ENCODE peak calls at places on chromosome X, in ten cellular contexts. L is endodermal cell, T is fibroblast of the aortic adventitia, X is gastrocnemius medialis, W is endothelial cell, A is AG10803, E is kidney epithelial cell, K is nephron progenitor cell, J is testis, O is IMR-90. I is an unnamed sample.

GRCh38 chrX:45502396-45502795 is 301.7 kb upstream of the DIPK2B start:
- DNase-seq in W (no peak), T (no peak), X (no peak), E (no peak), L (no peak), J (no peak), O (no peak), A (no peak), K (no peak), I (no peak)

GRCh38 chrX:21509912-21510311 is 135.7 kb downstream of the CNKSR2 start:
- DNase-seq in L (no peak), E (no peak), A (peak), O (peak), X (no peak), W (no peak), T (peak), J (no peak), K (no peak), I (peak)

GRCh38 chrX:153781428-153782047 is 697 bp downstream of the SRPK3 start:
- DNase-seq in A (no peak), O (no peak), L (no peak), W (no peak), T (no peak), J (no peak), E (no peak), X (peak), K (no peak), I (no peak)

GRCh38 chrX:23901065-23901464 is 6.7 kb downstream of the APOO start:
- DNase-seq in W (no peak), L (no peak), A (peak), K (no peak), J (no peak), E (peak), O (peak), T (peak), X (no peak), I (peak)

GRCh38 chrX:117996918-117997480 is 119.6 kb downstream of the KLHL13 start:
- DNase-seq in O (peak), T (no peak), E (no peak), W (no peak), J (no peak), K (no peak), A (no peak), L (no peak), X (no peak), I (no peak)

GRCh38 chrX:133849676-133850075 is 135.7 kb downstream of the GPC3 start:
- DNase-seq in A (no peak), T (no peak), W (no peak), X (no peak), L (no peak), O (no peak), E (no peak), K (no peak), J (no peak), I (no peak)

GRCh38 chrX:34656842-34657780 is at the start of gene TMEM47:
- DNase-seq in E (peak), X (peak), L (peak), T (peak), O (peak), K (peak), W (peak), A (peak), J (peak), I (peak)

GRCh38 chrX:118521435-118521834 is 25.8 kb downstream of the DOCK11 start:
- DNase-seq in X (no peak), O (peak), T (peak), W (no peak), K (no peak), J (no peak), L (no peak), E (no peak), A (peak), I (peak)

GRCh38 chrX:22389544-22390243 is 117.0 kb downstream of the CBLL2 start:
- DNase-seq in E (peak), T (peak), W (no peak), O (peak), X (no peak), L (no peak), J (no peak), K (no peak), A (peak), I (peak)

GRCh38 chrX:129510331-129510730 is 13.0 kb downstream of the SMARCA1 start:
- DNase-seq in L (no peak), O (no peak), W (no peak), E (no peak), K (peak), J (peak), X (no peak), A (no peak), T (no peak), I (no peak)

GRCh38 chrX:118627084-118627758 is 100.2 kb upstream of the IL13RA1 start:
- DNase-seq in X (no peak), W (no peak), O (no peak), E (no peak), J (no peak), K (no peak), A (no peak), T (no peak), L (no peak), I (no peak)

GRCh38 chrX:73289039-73289438 is 74.4 kb upstream of the NAP1L2 start:
- DNase-seq in E (no peak), O (no peak), L (peak), K (no peak), J (no peak), T (no peak), X (no peak), W (no peak), A (no peak), I (no peak)

GRCh38 chrX:150482537-150483217 is 85.7 kb upstream of the MTM1 start:
- DNase-seq in T (peak), A (peak), O (peak), X (no peak), W (no peak), L (no peak), K (no peak), E (peak), J (no peak), I (peak)

GRCh38 chrX:112473654-112474053 is 206.1 kb downstream of the LHFPL1 start:
- DNase-seq in T (no peak), J (no peak), E (no peak), A (no peak), O (no peak), X (no peak), W (no peak), L (peak), K (no peak), I (no peak)

GRCh38 chrX:67582436-67582835 is 38.6 kb downstream of the AR start:
- DNase-seq in T (peak), O (no peak), W (no peak), X (no peak), L (no peak), K (no peak), A (no peak), J (no peak), E (no peak), I (no peak)

GRCh38 chrX:37652053-37652452 is 33.5 kb upstream of the XK start:
- DNase-seq in T (no peak), X (no peak), A (no peak), O (no peak), J (no peak), K (no peak), E (no peak), L (peak), W (no peak), I (no peak)

GRCh38 chrX:79975605-79976004 is 38.9 kb upstream of the TBX22 start:
- DNase-seq in X (no peak), K (no peak), E (no peak), T (no peak), L (no peak), J (no peak), O (no peak), A (no peak), W (no peak), I (no peak)

GRCh38 chrX:121581885-121582284 is 534.5 kb downstream of the GLUD2 start:
- DNase-seq in L (no peak), J (no peak), A (no peak), K (no peak), T (no peak), O (no peak), E (no peak), X (no peak), W (no peak), I (no peak)

GRCh38 chrX:47854474-47854873 is 17.8 kb downstream of the ZNF81 start:
- DNase-seq in A (peak), J (peak), X (no peak), O (peak), T (peak), L (peak), E (no peak), K (peak), W (peak), I (no peak)

GRCh38 chrX:72715546-72715945 is 1.4 kb upstream of the PHKA1 start:
- DNase-seq in W (no peak), A (no peak), T (no peak), O (no peak), X (no peak), K (no peak), L (no peak), E (no peak), J (no peak), I (no peak)

GRCh38 chrX:70504772-70505450 is 60.3 kb downstream of the DLG3 start:
- DNase-seq in L (no peak), W (no peak), A (no peak), J (no peak), K (no peak), X (no peak), O (no peak), E (no peak), T (no peak), I (no peak)

GRCh38 chrX:46325312-46325877 is 219.8 kb downstream of the ZNF674 start:
- DNase-seq in L (peak), A (peak), E (peak), W (no peak), O (peak), X (no peak), J (no peak), K (peak), T (peak), I (peak)

GRCh38 chrX:11380187-11380586 is 87.0 kb downstream of the AMELX start:
- DNase-seq in L (no peak), E (no peak), J (no peak), K (no peak), W (no peak), X (no peak), T (peak), A (peak), O (no peak), I (no peak)

GRCh38 chrX:47226531-47227333 is 6.1 kb upstream of the USP11 start:
- DNase-seq in L (no peak), K (no peak), E (no peak), O (no peak), W (no peak), X (no peak), T (no peak), J (no peak), A (no peak), I (no peak)

DNA sequence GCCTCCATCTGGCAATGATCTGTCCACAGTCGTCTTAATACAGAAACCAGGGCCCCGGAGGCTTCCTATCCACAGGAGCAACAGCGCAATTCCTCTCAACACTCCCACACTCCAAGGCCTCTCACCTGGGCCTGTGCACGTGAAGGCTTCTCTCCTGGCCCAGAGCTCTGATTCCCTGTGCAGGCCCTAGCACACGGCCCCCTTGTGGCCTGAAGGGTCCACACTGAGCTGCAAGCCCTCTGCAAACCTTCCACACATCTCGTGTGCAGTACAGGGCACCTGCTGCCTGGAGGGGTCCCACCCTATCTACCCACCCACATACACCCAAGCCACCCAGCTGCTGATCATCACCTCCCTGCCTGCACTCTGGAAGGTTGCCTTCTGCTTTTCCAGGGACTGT is 150.1 kb upstream of the NUDT10 start:
- DNase-seq in T (no peak), O (no peak), E (no peak), J (no peak), W (peak), A (no peak), K (no peak), L (peak), X (no peak), I (no peak)
- TF ChIP-seq CTCF in T (no peak), O (no peak), E (no peak), J (no peak), W (no peak), A (no peak), K (peak), L (peak), X (no peak), I (no peak)

DNA sequence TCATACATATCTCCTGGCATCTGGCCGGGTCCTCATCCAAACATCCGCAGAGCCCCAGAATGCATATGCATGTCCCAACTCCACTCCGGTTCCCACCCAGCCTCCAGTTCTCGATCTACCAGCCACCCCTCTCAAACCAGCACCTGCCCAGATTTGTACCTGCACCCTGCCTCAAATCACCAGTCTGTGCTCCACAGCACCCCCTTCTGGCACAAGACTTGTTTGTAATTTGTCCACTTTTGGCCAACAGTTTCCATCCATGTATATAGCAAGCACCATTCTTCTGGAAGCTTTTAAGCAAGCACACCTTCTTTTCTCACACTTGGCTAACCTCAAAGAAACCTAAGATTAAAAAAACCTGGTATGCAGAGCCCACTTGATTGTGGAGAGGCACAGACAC is 644.1 kb downstream of the MID1IP1 start:
- DNase-seq in J (peak), W (peak), X (no peak), A (no peak), K (peak), O (no peak), L (peak), E (no peak), T (no peak), I (no peak)
- TF ChIP-seq CTCF in J (no peak), W (no peak), X (no peak), A (no peak), K (peak), O (no peak), L (peak), E (no peak), T (peak), I (peak)

DNA sequence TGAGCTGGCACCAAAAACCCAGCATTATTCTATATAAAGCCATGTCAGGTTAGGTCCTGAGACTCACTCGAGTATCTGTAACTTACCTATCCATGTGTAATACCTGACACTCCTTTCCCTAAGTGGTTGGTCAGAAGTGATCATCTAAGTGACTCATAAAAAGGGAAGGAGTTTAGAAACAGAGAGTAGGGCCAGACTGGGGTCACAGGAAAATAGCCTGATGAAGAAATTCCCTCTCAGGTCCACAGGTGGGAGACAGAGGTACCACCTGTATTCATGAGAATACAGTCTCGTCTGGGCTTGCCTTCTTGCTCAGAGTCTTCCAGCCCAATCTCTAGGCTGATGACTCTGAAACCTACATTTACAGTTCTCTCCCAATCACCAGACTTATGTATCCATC is 161.8 kb upstream of the MAP3K15 start:
- DNase-seq in A (no peak), J (no peak), T (no peak), K (no peak), X (no peak), E (no peak), L (no peak), W (no peak), O (no peak), I (no peak)
- TF ChIP-seq CTCF in A (no peak), J (no peak), T (no peak), K (no peak), X (no peak), E (no peak), L (no peak), W (no peak), O (no peak), I (no peak)

GRCh38 chrX:65196758-65197371 is 220.6 kb upstream of the ZC4H2 start:
- DNase-seq in T (no peak), A (no peak), O (no peak), E (no peak), X (no peak), W (peak), J (peak), L (peak), K (peak), I (no peak)
- TF ChIP-seq CTCF in T (no peak), A (no peak), O (no peak), E (no peak), X (no peak), W (peak), J (no peak), L (peak), K (no peak), I (no peak)

GRCh38 chrX:144335402-144335801 is 451.5 kb downstream of the UBE2NL start:
- DNase-seq in O (no peak), J (no peak), X (no peak), E (no peak), A (no peak), L (peak), W (no peak), T (no peak), K (no peak), I (no peak)

GRCh38 chrX:144333429-144333828 is 449.6 kb downstream of the UBE2NL start:
- DNase-seq in T (no peak), A (no peak), X (no peak), O (no peak), J (no peak), K (no peak), L (no peak), E (no peak), W (no peak), I (no peak)

DNA sequence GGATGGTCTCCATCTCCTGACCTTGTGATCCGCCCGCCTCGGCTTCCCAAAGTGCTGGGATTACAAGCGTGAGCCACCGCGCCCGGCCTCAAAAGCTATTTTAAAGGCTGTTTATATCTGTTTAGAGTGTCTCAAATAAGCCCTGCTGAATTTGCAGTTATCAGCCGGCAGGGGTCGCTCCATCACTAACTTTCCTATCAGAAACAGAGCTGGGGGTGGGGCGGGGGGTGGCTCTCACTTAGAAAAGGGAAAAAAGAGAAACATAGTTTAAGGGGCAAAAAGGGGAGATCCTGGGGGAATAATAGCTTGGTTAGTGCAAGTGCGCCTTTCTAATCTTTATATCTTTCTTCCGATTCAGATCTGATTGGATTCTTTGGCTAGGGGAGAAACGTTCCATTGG is 450.7 kb downstream of the UBE2NL start:
- DNase-seq in L (peak), W (no peak), A (no peak), O (no peak), X (no peak), J (peak), K (no peak), T (no peak), E (no peak), I (no peak)
- TF ChIP-seq CTCF in L (peak), W (no peak), A (no peak), O (no peak), X (no peak), J (no peak), K (no peak), T (no peak), E (no peak), I (no peak)

GRCh38 chrX:137164329-137164728 is 130.5 kb upstream of the GPR101 start:
- DNase-seq in X (no peak), W (no peak), O (no peak), L (no peak), J (no peak), E (no peak), A (no peak), T (no peak), K (no peak), I (no peak)

GRCh38 chrX:137171626-137172025 is 137.8 kb upstream of the GPR101 start:
- DNase-seq in E (no peak), T (no peak), W (no peak), A (no peak), O (no peak), K (no peak), J (no peak), X (no peak), L (no peak), I (no peak)

DNA sequence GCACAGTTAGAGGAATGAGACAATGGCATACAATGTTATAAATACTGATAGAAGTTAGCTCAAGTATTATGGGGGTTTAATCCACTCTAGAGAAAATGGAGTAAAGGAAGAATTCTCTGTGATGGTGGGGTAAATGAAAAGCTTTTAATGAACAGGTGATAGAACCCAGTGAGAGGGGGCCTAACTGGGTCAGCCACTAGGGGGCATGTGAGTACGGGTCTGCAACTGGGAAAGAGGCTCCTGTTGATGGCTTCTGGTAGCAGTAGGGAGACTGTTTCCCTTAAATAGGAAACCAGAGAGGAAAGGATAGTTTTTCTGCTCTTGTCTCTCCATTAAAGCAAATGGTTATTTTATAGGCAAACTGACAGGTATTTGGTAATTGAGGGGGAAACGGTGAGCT is 132.8 kb upstream of the GPR101 start:
- DNase-seq in K (peak), L (peak), T (no peak), X (no peak), O (no peak), A (no peak), W (peak), J (peak), E (no peak), I (no peak)
- TF ChIP-seq CTCF in K (peak), L (peak), T (no peak), X (no peak), O (no peak), A (no peak), W (peak), J (peak), E (peak), I (peak)

DNA sequence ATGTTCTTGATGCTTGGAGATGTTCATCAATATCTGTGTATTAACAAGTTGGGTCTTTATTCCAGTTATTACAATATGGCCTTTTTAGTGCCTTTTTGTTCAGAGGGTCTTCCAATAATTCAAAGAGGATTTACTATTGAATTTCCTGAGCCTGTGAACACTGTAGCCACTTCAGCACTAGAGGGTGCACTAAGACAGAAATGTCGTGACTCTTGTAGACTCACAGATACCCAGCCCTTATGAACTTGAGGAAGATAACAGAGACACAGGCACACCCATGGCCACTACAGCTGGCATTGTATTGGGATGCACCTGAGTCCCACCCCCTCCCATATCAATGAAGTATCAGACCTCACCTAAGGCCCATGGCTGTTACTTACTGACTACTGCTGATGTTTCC is 54.4 kb upstream of the ACTRT1 start:
- DNase-seq in X (no peak), E (no peak), K (peak), J (peak), T (no peak), W (peak), A (no peak), L (peak), O (no peak), I (no peak)
- TF ChIP-seq CTCF in X (no peak), E (peak), K (peak), J (no peak), T (no peak), W (no peak), A (no peak), L (peak), O (no peak), I (no peak)

GRCh38 chrX:131763674-131764073 is 219.8 kb downstream of the OR13H1 start:
- DNase-seq in A (peak), L (no peak), K (no peak), T (peak), O (peak), E (peak), J (no peak), W (no peak), X (no peak), I (peak)
- TF ChIP-seq CTCF in A (no peak), L (no peak), K (no peak), T (peak), O (peak), E (peak), J (no peak), W (no peak), X (no peak), I (no peak)